ENCODE peak calls at places on chromosomes 1 and 21, in four cellular contexts. K, G, N and L are unnamed samples.

GRCh38 chr21:40905251-40905650 is 58.3 kb upstream of the DSCAM start:
- DNase-seq in K (no peak), G (no peak), N (no peak), L (no peak)

GRCh38 chr1:203129501-203130231 is 2.1 kb downstream of the ADORA1 start:
- DNase-seq in K (no peak), G (no peak), N (no peak), L (peak)

GRCh38 chr1:115507256-115507589 is 134.5 kb upstream of the VANGL1 start:
- DNase-seq in K (no peak), G (no peak), N (peak), L (peak)

GRCh38 chr1:239976130-239976968 is 115.3 kb upstream of the FMN2 start:
- DNase-seq in K (peak), G (peak), N (peak), L (peak)

GRCh38 chr1:119108993-119109392 is 31.5 kb downstream of the WARS2 start:
- DNase-seq in K (peak), G (no peak), N (no peak), L (no peak)

GRCh38 chr1:155057788-155058211 is 5.7 kb upstream of the EFNA4 start:
- DNase-seq in K (no peak), G (no peak), N (no peak), L (no peak)

GRCh38 chr21:40053007-40053406 is 185.8 kb downstream of the PCP4 start:
- DNase-seq in K (no peak), G (no peak), N (no peak), L (peak)

GRCh38 chr1:102529446-102529845 is 532.7 kb upstream of the OLFM3 start:
- DNase-seq in K (no peak), G (no peak), N (no peak), L (no peak)

GRCh38 chr1:8323706-8324105 is 5.8 kb downstream of the SLC45A1 start:
- DNase-seq in K (no peak), G (no peak), N (no peak), L (peak)

GRCh38 chr1:46317323-46317722 is 13.8 kb downstream of the UQCRH start:
- DNase-seq in K (no peak), G (no peak), N (no peak), L (no peak)

GRCh38 chr1:121516279-121516967 is 331.6 kb downstream of the SRGAP2C start:
- DNase-seq in K (no peak), G (no peak), N (no peak), L (peak)

GRCh38 chr1:172762087-172762486 is 103.2 kb downstream of the FASLG start:
- DNase-seq in K (no peak), G (no peak), N (no peak), L (no peak)

GRCh38 chr1:239858058-239858457 is 233.6 kb upstream of the FMN2 start:
- DNase-seq in K (no peak), G (peak), N (peak), L (no peak)

GRCh38 chr1:56645663-56646330 is 683 bp downstream of the PRKAA2 start:
- DNase-seq in K (no peak), G (peak), N (peak), L (no peak)

GRCh38 chr1:219374636-219375035 is 201.0 kb downstream of the LYPLAL1 start:
- DNase-seq in K (no peak), G (no peak), N (no peak), L (no peak)

GRCh38 chr1:225458222-225458631 is 30.4 kb upstream of the LBR start:
- DNase-seq in K (no peak), G (no peak), N (peak), L (no peak)

GRCh38 chr1:30649321-30649991 is 73.9 kb downstream of the MATN1 start:
- DNase-seq in K (no peak), G (no peak), N (peak), L (no peak)

GRCh38 chr1:7973086-7973485 is 11.6 kb downstream of the PARK7 start:
- DNase-seq in K (no peak), G (no peak), N (no peak), L (no peak)

GRCh38 chr1:64042331-64043100 is 160.9 kb upstream of the UBE2U start:
- DNase-seq in K (peak), G (no peak), N (peak), L (no peak)

GRCh38 chr1:186670279-186670964 is 9.8 kb downstream of the PTGS2 start:
- DNase-seq in K (no peak), G (no peak), N (no peak), L (no peak)

GRCh38 chr1:181743878-181744312 is 260.6 kb downstream of the CACNA1E start:
- DNase-seq in K (no peak), G (no peak), N (peak), L (no peak)

GRCh38 chr1:246921481-246921880 is 10.3 kb downstream of the AHCTF1 start:
- DNase-seq in K (no peak), G (no peak), N (no peak), L (no peak)

GRCh38 chr1:25554886-25555752 is 11.7 kb downstream of the LDLRAP1 start:
- DNase-seq in K (no peak), G (no peak), N (no peak), L (no peak)

GRCh38 chr1:91827094-91828006 is 58.6 kb downstream of the TGFBR3 start:
- DNase-seq in K (peak), G (peak), N (no peak), L (peak)

GRCh38 chr1:212457740-212458338 is 25.1 kb downstream of the NENF start:
- DNase-seq in K (no peak), G (peak), N (peak), L (peak)

GRCh38 chr21:45270306-45270821 is 17.3 kb downstream of the POFUT2 start:
- DNase-seq in K (no peak), G (no peak), N (peak), L (no peak)

GRCh38 chr1:155859881-155860841 is 794 bp downstream of the SYT11 start:
- DNase-seq in K (peak), G (no peak), N (no peak), L (peak)

GRCh38 chr1:107990606-107991005 is 25.6 kb upstream of the VAV3 start:
- DNase-seq in K (peak), G (no peak), N (peak), L (no peak)

GRCh38 chr1:47890779-47891178 is 106.4 kb downstream of the TRABD2B start:
- DNase-seq in K (no peak), G (no peak), N (no peak), L (no peak)

GRCh38 chr21:16113052-16113715 is 383.4 kb downstream of the USP25 start:
- DNase-seq in K (peak), G (no peak), N (no peak), L (no peak)

GRCh38 chr1:57474097-57474750 is 50.4 kb upstream of the DAB1 start:
- DNase-seq in K (no peak), G (no peak), N (no peak), L (no peak)

GRCh38 chr1:181295215-181295614 is 188.1 kb upstream of the CACNA1E start:
- DNase-seq in K (no peak), G (no peak), N (no peak), L (no peak)

GRCh38 chr1:181504294-181505115 is 21.2 kb downstream of the CACNA1E start:
- DNase-seq in K (no peak), G (peak), N (peak), L (no peak)

GRCh38 chr1:16614361-16615252 is 1.2 kb upstream of the NBPF1 start:
- DNase-seq in K (no peak), G (no peak), N (no peak), L (no peak)

GRCh38 chr1:215007880-215008279 is 74.7 kb upstream of the KCNK2 start:
- DNase-seq in K (no peak), G (no peak), N (no peak), L (no peak)

GRCh38 chr1:26733982-26734381 is 38.2 kb downstream of the ARID1A start:
- DNase-seq in K (peak), G (no peak), N (peak), L (no peak)

GRCh38 chr1:223887724-223888428 is 42.1 kb upstream of the TP53BP2 start:
- DNase-seq in K (peak), G (peak), N (peak), L (peak)

GRCh38 chr21:37139902-37140301 is 66.8 kb downstream of the TTC3 start:
- DNase-seq in K (no peak), G (no peak), N (no peak), L (no peak)

GRCh38 chr1:51875291-51875772 is 3.2 kb downstream of the NRDC start:
- DNase-seq in K (no peak), G (no peak), N (peak), L (no peak)

GRCh38 chr1:51875836-51876235 is 2.7 kb downstream of the NRDC start:
- DNase-seq in K (no peak), G (no peak), N (no peak), L (no peak)

GRCh38 chr1:51877434-51878306 is 857 bp downstream of the NRDC start:
- DNase-seq in K (no peak), G (no peak), N (peak), L (no peak)

GRCh38 chr1:51878616-51879336 is at the start of gene NRDC:
- DNase-seq in K (peak), G (peak), N (peak), L (peak)

DNA sequence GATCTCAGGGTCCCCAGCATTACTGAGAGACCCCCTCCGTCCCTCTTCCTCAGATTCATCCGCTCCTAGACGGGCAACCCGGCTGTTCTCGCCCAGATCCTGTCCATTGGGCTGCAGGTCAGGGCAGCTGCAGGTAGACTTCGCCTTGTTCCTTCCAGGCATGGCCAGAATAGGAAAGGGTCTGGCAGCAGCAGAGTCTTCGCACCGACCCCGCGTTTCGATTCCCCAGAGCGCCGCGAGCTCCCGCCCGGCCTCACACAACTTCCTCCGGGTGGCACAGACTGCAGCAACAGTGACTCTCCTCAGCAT is 266 bp downstream of the NRDC start:
- DNase-seq in K (no peak), G (no peak), N (no peak), L (no peak)
- TF ChIP-seq CTCF in K (no peak), G (no peak), N (no peak), L (no peak)

DNA sequence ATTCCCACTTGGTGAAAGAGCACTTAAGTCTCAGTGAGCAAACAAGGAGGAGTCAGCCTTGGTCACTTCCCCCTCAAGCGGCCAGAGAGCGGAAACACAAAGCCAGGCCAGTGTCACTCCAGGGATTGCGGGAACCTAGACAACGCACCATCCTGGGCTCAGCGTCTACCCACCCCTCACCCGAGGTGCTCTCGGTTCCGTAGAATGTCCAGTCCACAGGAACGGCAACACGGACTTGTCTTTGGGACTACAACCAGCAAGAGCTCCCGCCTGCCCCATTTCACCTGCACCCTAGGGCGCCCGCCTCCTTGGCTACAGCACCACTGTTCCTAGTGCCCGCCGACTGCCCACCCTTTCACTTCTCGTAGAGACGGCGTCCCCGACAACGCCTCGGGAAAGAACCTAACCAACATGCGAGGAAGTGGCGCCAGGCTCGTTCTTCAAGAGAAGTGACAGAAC is 511 bp downstream of the GDAP2 start:
- DNase-seq in K (peak), G (peak), N (peak), L (peak)
- TF ChIP-seq CTCF in K (no peak), G (no peak), N (peak), L (no peak)

GRCh38 chr1:1858382-1859086 is 32.4 kb downstream of the GNB1 start:
- DNase-seq in K (peak), G (peak), N (peak), L (peak)
- TF ChIP-seq CTCF in K (peak), G (no peak), N (peak), L (peak)

GRCh38 chr1:87501738-87502137 is 173.1 kb downstream of the LMO4 start:
- DNase-seq in K (no peak), G (no peak), N (peak), L (no peak)
- TF ChIP-seq CTCF in K (peak), G (no peak), N (peak), L (no peak)

DNA sequence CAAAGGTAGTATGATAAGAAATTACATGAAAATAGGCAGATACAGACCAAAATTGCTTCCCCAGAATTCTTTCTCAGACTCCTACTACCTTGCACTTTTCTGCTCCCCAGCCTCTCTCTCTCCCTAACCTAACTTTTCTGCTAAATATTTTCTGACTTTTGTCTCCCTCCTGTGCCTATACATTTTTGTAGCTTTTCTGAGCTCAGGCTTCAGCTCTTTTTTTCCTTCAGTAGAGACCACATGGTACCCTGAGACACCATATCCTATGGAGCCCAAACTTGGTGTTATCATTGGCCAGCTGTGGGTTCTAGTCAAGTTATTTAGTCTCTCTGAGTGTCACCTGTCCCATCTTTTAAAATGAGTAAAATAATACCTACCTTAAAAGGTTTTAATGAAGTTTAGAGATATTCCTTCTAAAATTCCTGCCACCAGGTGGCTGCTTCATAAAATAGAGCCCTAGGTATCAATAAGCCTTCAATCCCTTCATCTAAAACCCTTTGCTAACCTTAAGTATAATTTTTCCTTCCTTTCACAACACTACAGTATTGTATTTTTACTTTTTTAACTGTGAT is 237.7 kb upstream of the DUSP10 start:
- DNase-seq in K (no peak), G (no peak), N (peak), L (no peak)
- TF ChIP-seq CTCF in K (peak), G (peak), N (peak), L (no peak)

DNA sequence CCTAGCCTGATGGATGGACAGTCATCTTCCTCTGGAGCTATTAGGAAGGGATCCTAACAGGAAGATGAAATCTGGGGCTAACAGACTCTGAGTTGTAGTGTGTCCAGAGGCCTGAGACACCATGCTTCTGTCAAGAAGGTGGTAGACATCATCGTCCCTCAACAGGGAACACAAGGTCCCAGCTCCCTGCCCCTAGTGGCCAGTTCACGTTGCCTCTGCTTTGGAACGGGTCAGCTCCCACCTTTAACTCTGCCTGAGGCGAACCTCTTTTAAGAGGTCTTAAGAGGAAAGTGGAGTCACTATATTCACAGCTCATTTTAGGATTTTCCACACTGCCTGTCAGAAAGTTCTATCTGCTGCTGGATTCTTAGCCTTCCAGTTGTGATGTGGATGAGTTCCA is 28.3 kb downstream of the LRRC71 start:
- DNase-seq in K (no peak), G (no peak), N (no peak), L (no peak)
- TF ChIP-seq CTCF in K (peak), G (peak), N (peak), L (no peak)

GRCh38 chr1:201325678-201326060 is 42.4 kb downstream of the PKP1 start:
- DNase-seq in K (no peak), G (no peak), N (no peak), L (no peak)
- TF ChIP-seq CTCF in K (no peak), G (no peak), N (no peak), L (no peak)

GRCh38 chr1:163565171-163565570 is 243.4 kb downstream of the NUF2 start:
- DNase-seq in K (no peak), G (no peak), N (no peak), L (no peak)

GRCh38 chr1:163562355-163562754 is 240.6 kb downstream of the NUF2 start:
- DNase-seq in K (no peak), G (no peak), N (no peak), L (no peak)

GRCh38 chr1:163561570-163562295 is 240.0 kb downstream of the NUF2 start:
- DNase-seq in K (peak), G (no peak), N (peak), L (no peak)
- TF ChIP-seq CTCF in K (peak), G (no peak), N (peak), L (peak)

GRCh38 chr1:11198257-11198656 is 9.1 kb downstream of the ANGPTL7 start:
- DNase-seq in K (no peak), G (no peak), N (no peak), L (no peak)

GRCh38 chr1:11196945-11197344 is 7.8 kb downstream of the ANGPTL7 start:
- DNase-seq in K (no peak), G (no peak), N (peak), L (no peak)

GRCh38 chr1:11198851-11199628 is 9.9 kb downstream of the ANGPTL7 start:
- DNase-seq in K (no peak), G (no peak), N (no peak), L (no peak)

GRCh38 chr1:11194407-11195176 is 5.4 kb downstream of the ANGPTL7 start:
- DNase-seq in K (no peak), G (no peak), N (no peak), L (no peak)

DNA sequence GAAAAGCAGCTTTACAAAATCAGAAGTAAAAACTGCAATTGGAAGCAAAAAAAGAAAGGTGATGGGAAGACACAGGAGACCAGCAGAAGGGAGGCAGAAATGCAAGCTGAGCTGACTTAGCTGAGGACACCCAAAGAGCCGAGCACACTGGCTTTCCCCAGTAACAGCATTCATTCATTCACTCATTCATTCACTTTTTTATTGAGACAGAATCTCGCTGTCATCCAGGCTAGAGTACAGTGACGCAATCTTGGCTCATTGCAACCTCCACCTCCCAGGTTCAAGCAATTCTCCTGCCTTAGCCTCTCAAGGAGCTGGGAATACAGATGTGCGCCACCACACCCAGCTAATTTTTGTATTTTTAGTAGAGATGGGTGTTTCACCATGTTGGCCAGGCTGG is 8.2 kb downstream of the ANGPTL7 start:
- DNase-seq in K (no peak), G (no peak), N (no peak), L (no peak)
- TF ChIP-seq CTCF in K (no peak), G (no peak), N (no peak), L (no peak)

GRCh38 chr1:164930241-164930640 is 371.3 kb downstream of the PBX1 start:
- DNase-seq in K (no peak), G (no peak), N (no peak), L (no peak)
- TF ChIP-seq CTCF in K (no peak), G (no peak), N (peak), L (no peak)